ENCODE peak calls at places on chromosomes 7 and 10, in nine cellular contexts. K is CD8-positive, alpha-beta memory T cell; G is B cell; T is bronchial epithelial cell; Y is activated T-helper 1 cell treated with Interleukin-2 at 50 U/mL for 16 hours; Z is smooth muscle cell of the brain vasculature; I is T-helper 2 cell treated with Interferon-gamma antibody and Interleukin-4, amounts not matched to agents 5 μg/mL and 100 μg/mL, for 36 hours; B is mesothelial cell of epicardium; N is mucosa of gallbladder. V is an unnamed sample.

GRCh38 chr10:2953495-2953894 is 113.9 kb upstream of the PFKP start:
- DNase-seq in K (no peak), T (peak), G (no peak), Y (no peak), Z (no peak), N (no peak), I (no peak), B (no peak), V (no peak)

GRCh38 chr7:108630002-108630401 is 60.3 kb downstream of the DNAJB9 start:
- DNase-seq in I (no peak), N (peak), T (no peak), Z (no peak), Y (no peak), K (no peak), B (no peak), G (no peak), V (no peak)

GRCh38 chr7:82105463-82105862 is 335.6 kb upstream of the HGF start:
- DNase-seq in G (no peak), Y (no peak), N (no peak), T (peak), K (no peak), Z (peak), B (no peak), I (no peak), V (peak)

GRCh38 chr10:117223413-117224035 is 17.4 kb upstream of the SLC18A2 start:
- DNase-seq in T (no peak), Z (no peak), N (no peak), B (no peak), Y (no peak), K (no peak), I (no peak), G (no peak), V (no peak)

GRCh38 chr7:31500656-31501055 is 13.2 kb upstream of the ITPRID1 start:
- DNase-seq in T (no peak), N (no peak), B (no peak), K (no peak), I (no peak), Z (no peak), G (no peak), Y (no peak), V (no peak)

GRCh38 chr7:67962863-67963262 is 966.2 kb downstream of the TYW1 start:
- DNase-seq in B (no peak), K (no peak), Y (no peak), G (no peak), N (no peak), I (no peak), T (no peak), Z (no peak), V (no peak)

GRCh38 chr10:66916030-66916429 is 9.8 kb upstream of the LRRTM3 start:
- DNase-seq in B (no peak), T (peak), N (no peak), G (no peak), Y (no peak), I (no peak), Z (no peak), K (no peak), V (no peak)

GRCh38 chr10:24303522-24304310 is 94.8 kb downstream of the KIAA1217 start:
- DNase-seq in Y (no peak), B (no peak), N (no peak), Z (no peak), I (no peak), T (no peak), G (no peak), K (no peak), V (no peak)

GRCh38 chr10:62640386-62640785 is 164.1 kb upstream of the ADO start:
- DNase-seq in T (peak), K (no peak), G (no peak), Y (no peak), B (no peak), I (no peak), Z (no peak), N (no peak), V (no peak)

GRCh38 chr10:110398419-110399162 is 93.9 kb upstream of the SMNDC1 start:
- DNase-seq in B (no peak), K (no peak), Z (peak), G (no peak), I (no peak), N (peak), Y (no peak), T (peak), V (peak)